ENCODE peak calls at places on chromosomes 13 and 19, in four cellular contexts. J is brain microvascular endothelial cell, F is upper lobe of right lung, R is cardiac muscle cell. C is an unnamed sample.

GRCh38 chr13:37889102-37889501 is 19.5 kb upstream of the TRPC4 start:
- DNase-seq in J (peak; percentile 34), F (no peak), R (no peak), C (no peak)

GRCh38 chr19:55688422-55689218 is 13.6 kb downstream of the EPN1 start:
- DNase-seq in J (no peak), F (peak; percentile 63), R (no peak), C (no peak)

GRCh38 chr13:93951153-93951552 is 528.3 kb downstream of the DCT start:
- DNase-seq in J (no peak), F (no peak), R (no peak), C (no peak)

GRCh38 chr19:40604647-40605200 is 3.6 kb downstream of the LTBP4 start:
- DNase-seq in J (no peak), F (no peak), R (no peak), C (no peak)

GRCh38 chr13:83085186-83085900 is 796.9 kb downstream of the SLITRK1 start:
- DNase-seq in J (no peak), F (no peak), R (no peak), C (no peak)

GRCh38 chr13:48976677-48977625 is 1.2 kb downstream of the FNDC3A start:
- DNase-seq in J (no peak), F (no peak), R (no peak), C (no peak)

GRCh38 chr13:28495586-28496564 is 947 bp upstream of the FLT1 start:
- DNase-seq in J (no peak), F (peak; percentile 74), R (no peak), C (no peak)

GRCh38 chr13:111117289-111117688 is 2.2 kb downstream of the ARHGEF7 start:
- DNase-seq in J (no peak), F (no peak), R (no peak), C (no peak)

GRCh38 chr19:49335071-49335783 is at the start of gene CD37:
- DNase-seq in J (no peak), F (peak; percentile 67), R (no peak), C (no peak)

GRCh38 chr19:11435833-11436313 is 438 bp downstream of the PRKCSH start:
- DNase-seq in J (no peak), F (no peak), R (peak; percentile 27), C (no peak)

GRCh38 chr19:35216833-35217707 is 11.5 kb downstream of the FAM187B start:
- DNase-seq in J (no peak), F (peak; percentile 62), R (no peak), C (no peak)

GRCh38 chr13:29496241-29496712 is 99.2 kb downstream of the SLC7A1 start:
- DNase-seq in J (no peak), F (peak; percentile 64), R (no peak), C (no peak)

DNA sequence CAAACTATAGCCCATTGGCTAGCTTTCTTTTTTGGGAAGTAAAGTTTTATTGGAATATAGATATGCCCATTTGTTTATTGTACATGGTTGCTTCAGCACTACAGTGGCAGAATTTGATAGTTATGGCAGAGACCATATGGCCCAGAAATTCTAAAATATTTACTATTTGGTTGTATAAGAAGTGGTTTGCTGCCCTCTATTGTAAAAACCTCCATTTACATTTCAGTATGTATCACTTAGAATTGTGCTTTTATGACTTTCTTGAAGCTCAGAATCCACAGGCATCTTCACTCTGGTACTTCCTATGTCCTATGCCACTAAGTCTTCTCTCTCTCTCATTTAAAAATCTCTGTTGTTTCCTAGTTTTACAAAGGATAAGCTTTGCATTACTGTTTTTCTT is 37.7 kb downstream of the DLEU7 start:
- DNase-seq in J (no peak), F (no peak), R (no peak), C (no peak)
- TF ChIP-seq CTCF in J (no peak), F (no peak), R (peak; percentile 7), C (no peak)

GRCh38 chr19:45753548-45753947 is 15.5 kb downstream of the SIX5 start:
- DNase-seq in J (no peak), F (no peak), R (peak; percentile 57), C (no peak)
- TF ChIP-seq CTCF in J (peak; percentile 29), F (no peak), R (no peak), C (no peak)

GRCh38 chr13:41077475-41077874 is 16.2 kb downstream of the WBP4 start:
- DNase-seq in J (no peak), F (no peak), R (no peak), C (no peak)

GRCh38 chr13:41071775-41072174 is 10.5 kb downstream of the WBP4 start:
- DNase-seq in J (no peak), F (no peak), R (no peak), C (no peak)

GRCh38 chr13:41074523-41074922 is 13.2 kb downstream of the WBP4 start:
- DNase-seq in J (no peak), F (no peak), R (no peak), C (no peak)

GRCh38 chr13:41075034-41075433 is 13.7 kb downstream of the WBP4 start:
- DNase-seq in J (no peak), F (no peak), R (peak; percentile 64), C (no peak)

GRCh38 chr13:41075485-41075884 is 14.2 kb downstream of the WBP4 start:
- DNase-seq in J (no peak), F (no peak), R (no peak), C (no peak)
- TF ChIP-seq CTCF in J (no peak), F (no peak), R (no peak), C (no peak)

GRCh38 chr19:16495982-16496612 is at the start of the genes C19orf44 and CALR3:
- DNase-seq in J (peak; percentile 99), F (peak; percentile 99), R (peak; percentile 99), C (peak; percentile 94)
- TF ChIP-seq CTCF in J (peak; percentile 4), F (peak; percentile 14), R (no peak), C (no peak)

GRCh38 chr13:39779337-39780270 is 124.1 kb downstream of the COG6 start:
- DNase-seq in J (peak; percentile 80), F (no peak), R (no peak), C (no peak)

GRCh38 chr13:39776439-39776838 is 121.0 kb downstream of the COG6 start:
- DNase-seq in J (peak; percentile 92), F (no peak), R (no peak), C (no peak)

GRCh38 chr13:39773833-39774232 is 118.4 kb downstream of the COG6 start:
- DNase-seq in J (peak; percentile 73), F (no peak), R (no peak), C (no peak)

GRCh38 chr13:39777021-39777420 is 121.6 kb downstream of the COG6 start:
- DNase-seq in J (peak; percentile 35), F (no peak), R (no peak), C (no peak)

DNA sequence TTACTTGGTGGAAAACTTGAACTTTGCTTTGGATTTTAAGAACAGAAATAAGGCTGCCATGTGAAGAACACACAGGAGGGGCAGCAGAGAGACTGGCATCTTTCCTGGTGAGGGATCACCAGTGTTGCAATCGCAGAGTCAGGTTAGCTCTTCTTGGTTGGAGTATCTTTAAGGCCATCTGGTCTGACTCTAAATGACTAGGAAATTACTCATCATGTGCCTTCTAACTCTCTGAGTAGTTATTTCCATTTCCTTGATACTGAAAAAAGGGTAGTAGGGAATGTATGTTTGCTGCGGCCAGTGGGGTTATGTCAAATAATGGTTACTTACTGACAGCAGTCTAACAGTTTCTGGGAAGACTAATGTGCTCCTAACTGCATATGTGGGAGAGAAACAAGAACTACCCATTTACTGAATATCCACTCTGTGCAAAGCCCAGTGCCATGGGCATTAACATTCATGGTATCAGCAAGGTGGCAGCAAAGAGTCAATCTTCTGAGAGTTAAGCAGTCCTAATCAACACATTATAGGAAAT is 122.1 kb downstream of the COG6 start:
- DNase-seq in J (peak; percentile 88), F (no peak), R (no peak), C (no peak)
- TF ChIP-seq CTCF in J (peak; percentile 79), F (peak; percentile 18), R (peak; percentile 48), C (no peak)

GRCh38 chr19:8525401-8525684 is 11.4 kb upstream of the ZNF414 start:
- DNase-seq in J (no peak), F (no peak), R (no peak), C (no peak)
- TF ChIP-seq CTCF in J (peak; percentile 41), F (no peak), R (peak; percentile 31), C (peak; percentile 11)

DNA sequence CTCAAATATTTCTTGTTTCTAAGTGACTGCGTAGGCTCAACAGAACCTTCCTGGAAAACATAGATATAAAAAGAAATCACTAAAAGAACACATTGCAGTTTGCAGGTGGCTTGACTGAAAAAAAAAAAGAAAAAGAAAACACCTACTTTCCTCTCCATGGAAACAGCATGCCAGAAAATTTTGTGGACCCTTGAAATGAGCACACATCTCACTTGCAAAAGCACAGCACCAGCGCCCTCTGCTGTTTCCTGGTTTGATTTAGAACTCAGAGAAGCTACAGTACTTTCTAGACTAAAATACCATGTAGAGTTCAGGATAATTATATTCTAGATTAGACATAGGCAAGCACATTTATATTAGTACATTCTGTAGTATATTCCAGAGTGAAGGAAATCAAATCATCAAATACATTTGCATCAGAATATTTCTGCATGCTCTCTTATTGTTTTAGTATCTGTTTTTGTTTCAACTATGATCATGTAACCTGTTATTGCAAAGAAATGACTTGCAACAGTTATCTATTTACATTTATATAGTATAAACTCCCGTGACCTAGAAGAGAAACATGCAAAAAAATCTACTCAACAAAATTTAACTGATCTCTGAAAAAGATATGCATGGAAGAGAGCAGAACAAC is 22.3 kb upstream of the XPO4 start:
- DNase-seq in J (peak; percentile 86), F (peak; percentile 79), R (peak; percentile 94), C (peak; percentile 71)
- TF ChIP-seq CTCF in J (peak; percentile 88), F (peak; percentile 76), R (peak; percentile 80), C (peak; percentile 73)

DNA sequence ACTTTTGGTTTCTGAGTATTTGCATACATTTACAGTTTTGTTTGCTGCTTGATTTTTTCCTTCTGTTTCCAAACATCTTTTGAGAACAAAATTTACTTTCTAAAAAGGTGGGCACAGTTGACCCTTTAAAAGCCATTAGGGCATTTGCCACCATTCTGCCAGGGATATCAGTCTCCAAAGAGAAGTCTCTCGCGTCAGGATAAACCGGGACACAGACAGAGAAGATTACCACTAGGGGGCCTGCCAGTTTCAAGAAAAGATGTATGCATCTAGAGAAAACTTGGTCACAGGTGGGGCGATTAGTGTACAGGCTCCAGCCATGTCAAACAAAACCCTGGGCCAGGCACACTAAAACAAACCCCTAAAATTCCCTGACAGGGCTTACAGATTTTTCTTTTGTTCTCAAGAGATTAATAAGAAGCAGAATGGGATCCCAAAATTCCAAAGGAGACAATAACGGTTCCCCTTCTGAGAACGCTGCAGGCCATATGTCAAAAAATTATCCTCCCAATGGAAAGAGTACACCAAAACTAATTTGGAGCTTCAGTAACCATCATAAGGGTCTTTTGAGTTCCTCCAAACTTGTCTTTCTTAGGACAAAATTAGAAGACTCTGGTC is 10.7 kb upstream of the PABPC3 start:
- DNase-seq in J (peak; percentile 51), F (no peak), R (peak; percentile 71), C (no peak)
- TF ChIP-seq CTCF in J (peak; percentile 78), F (peak; percentile 44), R (peak; percentile 74), C (peak; percentile 64)

GRCh38 chr19:1863638-1864479 is 480 bp upstream of the KLF16 start:
- DNase-seq in J (peak; percentile 74), F (peak; percentile 96), R (peak; percentile 97), C (peak; percentile 94)

GRCh38 chr19:1865172-1866010 is 2.0 kb upstream of the KLF16 start:
- DNase-seq in J (no peak), F (no peak), R (no peak), C (no peak)

GRCh38 chr19:1862424-1863307 is 713 bp downstream of the KLF16 start:
- DNase-seq in J (no peak), F (peak; percentile 78), R (peak; percentile 60), C (no peak)

GRCh38 chr19:1863308-1863637 is at the start of gene KLF16:
- DNase-seq in J (no peak), F (no peak), R (no peak), C (no peak)

GRCh38 chr19:1864480-1865171 is 1.2 kb upstream of the KLF16 start:
- DNase-seq in J (no peak), F (peak; percentile 91), R (peak; percentile 79), C (no peak)
- TF ChIP-seq CTCF in J (peak; percentile 71), F (peak; percentile 78), R (peak; percentile 63), C (peak; percentile 77)